ENCODE peak calls at places on chromosomes 13 and 19, in eight cellular contexts. G, H, E, S, F, I, Y and A are unnamed samples.

GRCh38 chr13:104318121-104318520 is 1251.9 kb upstream of the SLC10A2 start:
- DNase-seq in G (no peak), H (peak; percentile 15), E (peak; percentile 4), S (peak; percentile 49), F (no peak), I (no peak), Y (no peak), A (no peak)

GRCh38 chr13:50783940-50784339 is 59.6 kb downstream of the DLEU7 start:
- DNase-seq in G (no peak), H (no peak), E (no peak), S (no peak), F (no peak), I (no peak), Y (no peak), A (no peak)

GRCh38 chr19:650121-650520 is 10.4 kb downstream of the FGF22 start:
- DNase-seq in G (no peak), H (no peak), E (no peak), S (no peak), F (no peak), I (no peak), Y (no peak), A (no peak)

GRCh38 chr13:110248449-110249143 is 58.4 kb downstream of the COL4A1 start:
- DNase-seq in G (no peak), H (no peak), E (no peak), S (no peak), F (no peak), I (no peak), Y (no peak), A (no peak)

GRCh38 chr13:21074601-21075302 is 13.4 kb upstream of the LATS2 start:
- DNase-seq in G (peak; percentile 47), H (no peak), E (no peak), S (no peak), F (no peak), I (no peak), Y (no peak), A (no peak)

GRCh38 chr13:107803822-107804495 is 411.4 kb downstream of the LIG4 start:
- DNase-seq in G (no peak), H (no peak), E (no peak), S (no peak), F (no peak), I (no peak), Y (no peak), A (no peak)

GRCh38 chr13:44489751-44490150 is 86.4 kb downstream of the TSC22D1 start:
- DNase-seq in G (no peak), H (no peak), E (no peak), S (no peak), F (no peak), I (no peak), Y (no peak), A (no peak)

GRCh38 chr19:1239796-1240737 is 1.5 kb upstream of the ATP5F1D start:
- DNase-seq in G (peak; percentile 80), H (peak; percentile 94), E (peak; percentile 82), S (peak; percentile 98), F (peak; percentile 62), I (no peak), Y (no peak), A (peak; percentile 87)

GRCh38 chr13:51717786-51718398 is 86.1 kb downstream of the DHRS12 start:
- DNase-seq in G (no peak), H (no peak), E (no peak), S (no peak), F (no peak), I (no peak), Y (no peak), A (no peak)

GRCh38 chr13:45396548-45397095 is 21.6 kb downstream of the SLC25A30 start:
- DNase-seq in G (no peak), H (no peak), E (no peak), S (no peak), F (no peak), I (no peak), Y (no peak), A (no peak)

GRCh38 chr19:17243854-17244617 is 1.7 kb downstream of the NR2F6 start:
- DNase-seq in G (no peak), H (peak; percentile 75), E (no peak), S (peak; percentile 71), F (peak; percentile 51), I (no peak), Y (no peak), A (peak; percentile 68)

GRCh38 chr13:50417597-50417996 is 402.4 kb downstream of the KCNRG start:
- DNase-seq in G (no peak), H (no peak), E (no peak), S (no peak), F (no peak), I (no peak), Y (no peak), A (no peak)

GRCh38 chr13:91647361-91647970 is 249.0 kb downstream of the GPC5 start:
- DNase-seq in G (peak; percentile 8), H (peak; percentile 83), E (no peak), S (peak; percentile 20), F (peak; percentile 26), I (peak; percentile 2), Y (no peak), A (no peak)

GRCh38 chr13:27425918-27426630 is 1.7 kb downstream of the GTF3A start:
- DNase-seq in G (peak; percentile 97), H (peak; percentile 73), E (peak; percentile 85), S (peak; percentile 42), F (peak; percentile 62), I (no peak), Y (peak; percentile 68), A (peak; percentile 80)

GRCh38 chr19:49057636-49058234 is at the start of gene CGB7:
- DNase-seq in G (no peak), H (peak; percentile 91), E (no peak), S (peak; percentile 87), F (peak; percentile 17), I (no peak), Y (no peak), A (peak; percentile 57)

GRCh38 chr19:6664916-6665315 is 5.0 kb downstream of the TNFSF14 start:
- DNase-seq in G (no peak), H (no peak), E (no peak), S (no peak), F (no peak), I (no peak), Y (no peak), A (no peak)

GRCh38 chr19:18541258-18541991 is 1.9 kb downstream of the FKBP8 start:
- DNase-seq in G (no peak), H (no peak), E (no peak), S (no peak), F (no peak), I (no peak), Y (no peak), A (no peak)
- TF ChIP-seq REST in G (no peak), H (no peak), E (no peak), S (no peak), F (no peak), I (no peak), Y (no peak), A (no peak)

DNA sequence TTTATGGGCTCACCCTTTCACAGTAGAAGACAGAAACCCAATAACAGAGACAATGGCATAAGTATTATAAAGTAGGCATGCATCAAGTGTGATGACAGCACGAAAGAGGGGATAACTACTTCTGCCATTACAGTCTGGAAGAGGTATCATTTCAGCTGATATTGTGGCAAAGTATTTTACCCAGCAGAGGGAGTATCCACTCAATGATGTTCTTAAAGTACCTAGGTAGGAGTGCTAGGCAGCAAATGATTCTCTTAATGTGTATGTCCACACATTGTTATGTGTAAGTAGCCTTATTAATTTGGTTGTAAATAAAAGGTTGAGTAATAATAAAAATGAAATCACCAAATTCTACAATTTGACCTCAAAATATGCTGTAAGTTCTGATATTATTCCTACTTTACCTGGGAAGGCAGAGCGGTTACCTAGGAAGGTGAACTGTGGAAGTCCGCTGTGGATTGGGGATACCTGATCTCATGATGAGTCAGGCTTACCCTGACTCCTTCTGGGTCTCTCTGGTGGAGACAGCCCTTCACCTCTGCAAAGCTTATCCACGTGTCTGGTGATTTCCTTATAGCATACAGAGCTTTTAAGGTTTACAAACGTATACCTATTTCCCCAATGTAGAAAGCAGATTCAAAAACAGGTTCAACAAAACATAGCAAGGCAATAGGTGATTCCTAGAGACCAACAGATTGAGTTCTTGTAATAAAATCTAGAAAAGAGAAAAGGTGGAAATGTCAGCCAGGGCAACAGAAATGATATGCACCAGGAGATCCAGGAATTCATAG is 4.0 kb upstream of the UBAC2 start:
- DNase-seq in G (no peak), H (no peak), E (peak; percentile 54), S (no peak), F (no peak), I (no peak), Y (no peak), A (no peak)
- TF ChIP-seq CTCF in G (no peak), H (peak; percentile 32), E (peak; percentile 35), S (peak; percentile 30), F (no peak), I (no peak), Y (peak; percentile 24), A (no peak)

GRCh38 chr19:32811151-32811550 is 58.4 kb downstream of the SLC7A9 start:
- DNase-seq in G (no peak), H (no peak), E (no peak), S (no peak), F (no peak), I (no peak), Y (no peak), A (no peak)

GRCh38 chr19:32810452-32810851 is 59.1 kb downstream of the SLC7A9 start:
- DNase-seq in G (no peak), H (no peak), E (no peak), S (no peak), F (no peak), I (no peak), Y (no peak), A (no peak)

GRCh38 chr19:32809754-32810153 is 59.8 kb downstream of the SLC7A9 start:
- DNase-seq in G (no peak), H (no peak), E (no peak), S (no peak), F (no peak), I (no peak), Y (no peak), A (no peak)

GRCh38 chr19:32808236-32808635 is 61.3 kb downstream of the SLC7A9 start:
- DNase-seq in G (no peak), H (no peak), E (no peak), S (no peak), F (no peak), I (no peak), Y (no peak), A (no peak)

DNA sequence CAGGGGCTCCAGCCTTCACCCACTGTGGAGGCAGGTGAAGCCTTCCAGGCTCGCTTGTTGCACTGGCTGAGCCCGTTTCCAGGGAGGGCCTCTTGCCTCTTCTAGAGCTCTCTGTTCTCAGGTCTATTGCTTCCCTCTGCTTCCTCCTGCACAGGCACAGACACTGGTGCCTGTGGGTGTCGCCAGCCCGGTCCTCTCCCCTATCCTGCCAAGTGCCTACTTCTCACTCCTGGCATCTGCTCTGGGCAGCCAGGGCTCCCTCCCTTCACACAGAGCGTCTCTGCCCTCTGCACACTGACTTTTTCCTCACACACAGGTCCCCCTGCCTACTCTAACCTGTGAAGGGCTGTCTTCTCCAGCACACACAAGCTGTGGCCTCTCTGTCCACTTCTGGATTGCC is 60.3 kb downstream of the SLC7A9 start:
- DNase-seq in G (no peak), H (no peak), E (no peak), S (no peak), F (no peak), I (no peak), Y (no peak), A (no peak)
- TF ChIP-seq REST in G (no peak), H (no peak), E (no peak), S (no peak), F (no peak), I (no peak), Y (no peak), A (no peak)

DNA sequence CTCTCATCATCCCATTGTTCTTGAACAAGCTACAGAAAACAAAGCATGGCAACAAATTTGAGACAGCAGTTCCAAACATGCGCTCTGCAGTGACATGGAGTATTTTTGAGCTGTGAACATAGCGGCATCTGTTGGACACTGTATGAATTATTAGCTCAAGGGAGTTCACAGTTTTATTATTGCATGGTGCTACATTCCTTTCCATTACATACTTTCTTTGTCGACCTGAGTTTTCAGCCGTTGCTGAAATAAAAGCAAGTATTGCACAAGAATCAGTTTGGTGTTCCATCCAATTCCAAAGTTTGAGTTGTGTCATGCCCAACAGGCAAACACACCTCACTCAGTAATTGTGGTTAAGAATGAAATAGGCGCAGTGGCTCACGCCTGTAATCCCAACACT is 30.1 kb upstream of the METTL21C start:
- DNase-seq in G (peak; percentile 47), H (no peak), E (no peak), S (peak; percentile 29), F (peak; percentile 82), I (no peak), Y (no peak), A (peak; percentile 17)
- TF ChIP-seq CTCF in G (peak; percentile 58), H (peak; percentile 14), E (peak; percentile 64), S (peak; percentile 67), F (peak; percentile 81), I (peak; percentile 58), Y (peak; percentile 38), A (peak; percentile 59)